ENCODE peak calls at places on chromosomes 4 and X, in nine cellular contexts. I, H, W, X, Q, N, J, O and M are unnamed samples.

GRCh38 chrX:40316502-40316901 is 218.7 kb upstream of the BCOR start:
- DNase-seq in W (no peak), O (no peak), I (no peak), J (no peak), H (no peak), N (no peak), X (no peak), Q (no peak), M (no peak)

GRCh38 chrX:131763674-131764073 is 219.8 kb downstream of the OR13H1 start:
- DNase-seq in W (no peak), H (peak; percentile 61), O (no peak), J (no peak), I (no peak), X (no peak), Q (no peak), N (no peak), M (peak; percentile 19)

GRCh38 chrX:40733691-40734090 is 1.7 kb downstream of the MED14 start:
- DNase-seq in J (no peak), W (no peak), O (no peak), Q (no peak), I (no peak), N (no peak), X (no peak), H (no peak), M (no peak)

GRCh38 chrX:130165181-130165702 is 399 bp downstream of the AIFM1 start:
- DNase-seq in W (no peak), O (no peak), J (no peak), N (no peak), H (no peak), I (peak; percentile 34), Q (no peak), X (no peak), M (no peak)

GRCh38 chr4:11623726-11624037 is 195.0 kb upstream of the HS3ST1 start:
- DNase-seq in W (no peak), O (no peak), Q (no peak), J (no peak), X (no peak), I (peak; percentile 57), N (no peak), H (no peak), M (no peak)

GRCh38 chr4:159308571-159309340 is 205.9 kb downstream of the RAPGEF2 start:
- DNase-seq in Q (no peak), N (no peak), J (peak; percentile 33), W (no peak), H (peak; percentile 20), O (no peak), X (no peak), I (peak; percentile 32), M (no peak)

GRCh38 chr4:60588556-60588955 is 611.6 kb upstream of the ADGRL3 start:
- DNase-seq in H (no peak), X (no peak), J (no peak), W (no peak), N (no peak), I (no peak), O (no peak), Q (no peak), M (no peak)

GRCh38 chr4:181959121-181959520 is 284.1 kb upstream of the TENM3 start:
- DNase-seq in X (no peak), I (peak; percentile 43), N (no peak), W (no peak), J (peak; percentile 77), Q (no peak), H (peak; percentile 70), O (no peak), M (no peak)

GRCh38 chrX:27918799-27919198 is 62.5 kb downstream of the DCAF8L1 start:
- DNase-seq in N (no peak), W (no peak), O (no peak), Q (no peak), I (peak; percentile 0), H (no peak), J (no peak), X (no peak), M (no peak)

GRCh38 chrX:29143756-29144155 is 556.5 kb downstream of the IL1RAPL1 start:
- DNase-seq in Q (no peak), O (no peak), H (no peak), X (no peak), I (no peak), W (no peak), N (no peak), J (no peak), M (no peak)

GRCh38 chr4:94843222-94843621 is 85.5 kb downstream of the BMPR1B start:
- DNase-seq in X (no peak), O (no peak), W (no peak), Q (no peak), I (no peak), H (no peak), N (no peak), J (no peak), M (no peak)

GRCh38 chrX:31057691-31058090 is 14.2 kb downstream of the FTHL17 start:
- DNase-seq in N (no peak), H (no peak), J (no peak), W (no peak), Q (no peak), I (no peak), O (no peak), X (no peak), M (no peak)

GRCh38 chrX:19382500-19383145 is 38.9 kb downstream of the PDHA1 start:
- DNase-seq in I (peak; percentile 23), H (peak; percentile 37), J (peak; percentile 0), X (no peak), N (no peak), W (peak; percentile 36), O (peak; percentile 7), Q (peak; percentile 30), M (no peak)

GRCh38 chr4:138736362-138736761 is 279.2 kb upstream of the NOCT start:
- DNase-seq in W (no peak), N (no peak), J (no peak), H (peak; percentile 38), Q (no peak), X (no peak), I (peak; percentile 2), O (no peak), M (no peak)

GRCh38 chr4:165101641-165102040 is 11.0 kb downstream of the TMEM192 start:
- DNase-seq in I (no peak), Q (no peak), W (no peak), X (no peak), H (no peak), O (no peak), N (no peak), J (no peak), M (no peak)

GRCh38 chr4:87038837-87039715 is 104.3 kb downstream of the AFF1 start:
- DNase-seq in O (no peak), J (peak; percentile 88), I (peak; percentile 96), H (peak; percentile 88), Q (no peak), N (no peak), W (no peak), X (peak; percentile 26), M (no peak)

GRCh38 chr4:124178449-124179021 is 534.0 kb downstream of the ANKRD50 start:
- DNase-seq in W (no peak), Q (no peak), O (no peak), I (no peak), J (no peak), X (no peak), H (no peak), N (no peak), M (no peak)

GRCh38 chr4:570754-571153 is 5.3 kb downstream of the TMEM271 start:
- DNase-seq in O (no peak), I (no peak), J (no peak), H (no peak), N (no peak), W (no peak), X (no peak), Q (no peak), M (no peak)

GRCh38 chr4:168716411-168717129 is 219.7 kb downstream of the PALLD start:
- DNase-seq in W (no peak), N (no peak), X (no peak), O (no peak), Q (no peak), H (no peak), J (no peak), I (no peak), M (no peak)

GRCh38 chr4:163344147-163345050 is 707 bp downstream of the NPY5R start:
- DNase-seq in I (peak; percentile 45), O (no peak), N (no peak), J (no peak), W (no peak), H (no peak), Q (no peak), X (no peak), M (no peak)